ENCODE peak calls at places on chromosomes 2 and 18, in five cellular contexts. One of them, this sample, is unnamed.

GRCh38 chr2:28407131-28407975 is 14.7 kb downstream of the FOSL2 start:
- DNase-seq in WTC11: no peak
- DNase-seq in activated CD8-positive, alpha-beta T cell treated with anti-CD3 and anti-CD28 coated beads for 36 hours: no peak
- DNase-seq in uterus: no peak
- DNase-seq in astrocyte of the spinal cord: no peak
- DNase-seq in this sample: no peak

GRCh38 chr2:159185401-159186130 is 100.9 kb downstream of the WDSUB1 start:
- DNase-seq in astrocyte of the spinal cord: peak; percentile 97
- DNase-seq in WTC11: no peak
- DNase-seq in uterus: no peak
- DNase-seq in activated CD8-positive, alpha-beta T cell treated with anti-CD3 and anti-CD28 coated beads for 36 hours: peak; percentile 19
- DNase-seq in this sample: peak; percentile 58

GRCh38 chr2:235244497-235245215 is 249.2 kb upstream of the AGAP1 start:
- DNase-seq in activated CD8-positive, alpha-beta T cell treated with anti-CD3 and anti-CD28 coated beads for 36 hours: no peak
- DNase-seq in WTC11: no peak
- DNase-seq in astrocyte of the spinal cord: peak; percentile 45
- DNase-seq in uterus: no peak
- DNase-seq in this sample: no peak

GRCh38 chr2:168935810-168936581 is 34.9 kb downstream of the G6PC2 start:
- DNase-seq in activated CD8-positive, alpha-beta T cell treated with anti-CD3 and anti-CD28 coated beads for 36 hours: no peak
- DNase-seq in uterus: no peak
- DNase-seq in WTC11: no peak
- DNase-seq in astrocyte of the spinal cord: peak; percentile 35
- DNase-seq in this sample: no peak

GRCh38 chr2:180743412-180743811 is 237.0 kb upstream of the UBE2E3 start:
- DNase-seq in astrocyte of the spinal cord: no peak
- DNase-seq in uterus: no peak
- DNase-seq in activated CD8-positive, alpha-beta T cell treated with anti-CD3 and anti-CD28 coated beads for 36 hours: no peak
- DNase-seq in WTC11: no peak
- DNase-seq in this sample: no peak

GRCh38 chr18:40904295-40904694 is 1050.7 kb upstream of the PIK3C3 start:
- DNase-seq in WTC11: no peak
- DNase-seq in activated CD8-positive, alpha-beta T cell treated with anti-CD3 and anti-CD28 coated beads for 36 hours: no peak
- DNase-seq in uterus: no peak
- DNase-seq in astrocyte of the spinal cord: peak; percentile 28
- DNase-seq in this sample: no peak

GRCh38 chr2:41933585-41934322 is 114.1 kb upstream of the PKDCC start:
- DNase-seq in activated CD8-positive, alpha-beta T cell treated with anti-CD3 and anti-CD28 coated beads for 36 hours: no peak
- DNase-seq in uterus: peak; percentile 69
- DNase-seq in WTC11: no peak
- DNase-seq in astrocyte of the spinal cord: peak; percentile 90
- DNase-seq in this sample: no peak

GRCh38 chr2:10832228-10832936 is 19.8 kb upstream of the PDIA6 start:
- DNase-seq in WTC11: peak; percentile 89
- DNase-seq in astrocyte of the spinal cord: peak; percentile 76
- DNase-seq in activated CD8-positive, alpha-beta T cell treated with anti-CD3 and anti-CD28 coated beads for 36 hours: peak; percentile 89
- DNase-seq in uterus: peak; percentile 60
- DNase-seq in this sample: peak; percentile 93

GRCh38 chr2:144183744-144184143 is 336.2 kb downstream of the ZEB2 start:
- DNase-seq in activated CD8-positive, alpha-beta T cell treated with anti-CD3 and anti-CD28 coated beads for 36 hours: peak; percentile 92
- DNase-seq in astrocyte of the spinal cord: no peak
- DNase-seq in WTC11: no peak
- DNase-seq in uterus: no peak
- DNase-seq in this sample: peak; percentile 25

GRCh38 chr2:170214309-170214902 is 36.5 kb downstream of the MYO3B start:
- DNase-seq in astrocyte of the spinal cord: no peak
- DNase-seq in WTC11: peak; percentile 34
- DNase-seq in uterus: no peak
- DNase-seq in activated CD8-positive, alpha-beta T cell treated with anti-CD3 and anti-CD28 coated beads for 36 hours: no peak
- DNase-seq in this sample: no peak

GRCh38 chr2:102664439-102665042 is 45.2 kb downstream of the SLC9A2 start:
- DNase-seq in WTC11: no peak
- DNase-seq in activated CD8-positive, alpha-beta T cell treated with anti-CD3 and anti-CD28 coated beads for 36 hours: peak; percentile 76
- DNase-seq in uterus: no peak
- DNase-seq in astrocyte of the spinal cord: no peak
- DNase-seq in this sample: peak; percentile 51

GRCh38 chr2:86256982-86257381 is 57.7 kb downstream of the MRPL35 start:
- DNase-seq in uterus: no peak
- DNase-seq in WTC11: no peak
- DNase-seq in activated CD8-positive, alpha-beta T cell treated with anti-CD3 and anti-CD28 coated beads for 36 hours: no peak
- DNase-seq in astrocyte of the spinal cord: no peak
- DNase-seq in this sample: no peak

GRCh38 chr2:128437181-128437520 is 118.5 kb upstream of the HS6ST1 start:
- DNase-seq in uterus: peak; percentile 10
- DNase-seq in astrocyte of the spinal cord: no peak
- DNase-seq in WTC11: no peak
- DNase-seq in activated CD8-positive, alpha-beta T cell treated with anti-CD3 and anti-CD28 coated beads for 36 hours: no peak
- DNase-seq in this sample: no peak

GRCh38 chr2:68809324-68810240 is 61.6 kb downstream of the BMP10 start:
- DNase-seq in uterus: no peak
- DNase-seq in WTC11: no peak
- DNase-seq in astrocyte of the spinal cord: no peak
- DNase-seq in activated CD8-positive, alpha-beta T cell treated with anti-CD3 and anti-CD28 coated beads for 36 hours: no peak
- DNase-seq in this sample: no peak

DNA sequence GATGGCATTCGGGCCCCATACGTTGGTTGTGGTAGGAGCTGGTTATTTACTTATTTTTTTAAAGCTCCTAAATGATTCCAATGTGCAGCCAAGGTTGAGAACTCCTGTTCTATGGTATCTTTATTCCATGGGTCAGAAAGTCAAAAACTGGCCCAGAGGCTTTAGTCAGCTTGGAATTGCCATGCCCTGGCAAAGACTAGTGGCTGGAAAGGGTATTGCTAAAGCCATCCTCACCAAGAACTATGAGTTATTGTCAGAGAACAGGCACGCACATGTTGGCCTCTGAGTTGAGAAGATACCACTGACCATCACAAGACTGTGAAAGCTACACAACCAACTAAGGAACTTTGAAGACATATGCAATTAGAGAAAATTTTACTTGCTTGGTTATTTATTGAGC is 47.9 kb upstream of the ACMSD start:
- DNase-seq in WTC11: no peak
- DNase-seq in activated CD8-positive, alpha-beta T cell treated with anti-CD3 and anti-CD28 coated beads for 36 hours: no peak
- DNase-seq in astrocyte of the spinal cord: no peak
- DNase-seq in uterus: no peak
- DNase-seq in this sample: no peak
- TF ChIP-seq CTCF in WTC11: peak; percentile 35
- TF ChIP-seq CTCF in activated CD8-positive, alpha-beta T cell treated with anti-CD3 and anti-CD28 coated beads for 36 hours: peak; percentile 7
- TF ChIP-seq CTCF in astrocyte of the spinal cord: no peak
- TF ChIP-seq CTCF in uterus: no peak
- TF ChIP-seq CTCF in this sample: no peak

GRCh38 chr2:239756392-239757153 is 268.6 kb downstream of the NDUFA10 start:
- DNase-seq in astrocyte of the spinal cord: peak; percentile 5
- DNase-seq in uterus: no peak
- DNase-seq in activated CD8-positive, alpha-beta T cell treated with anti-CD3 and anti-CD28 coated beads for 36 hours: peak; percentile 27
- DNase-seq in WTC11: no peak
- DNase-seq in this sample: no peak
- TF ChIP-seq CTCF in astrocyte of the spinal cord: no peak
- TF ChIP-seq CTCF in uterus: no peak
- TF ChIP-seq CTCF in activated CD8-positive, alpha-beta T cell treated with anti-CD3 and anti-CD28 coated beads for 36 hours: no peak
- TF ChIP-seq CTCF in WTC11: no peak
- TF ChIP-seq CTCF in this sample: no peak

DNA sequence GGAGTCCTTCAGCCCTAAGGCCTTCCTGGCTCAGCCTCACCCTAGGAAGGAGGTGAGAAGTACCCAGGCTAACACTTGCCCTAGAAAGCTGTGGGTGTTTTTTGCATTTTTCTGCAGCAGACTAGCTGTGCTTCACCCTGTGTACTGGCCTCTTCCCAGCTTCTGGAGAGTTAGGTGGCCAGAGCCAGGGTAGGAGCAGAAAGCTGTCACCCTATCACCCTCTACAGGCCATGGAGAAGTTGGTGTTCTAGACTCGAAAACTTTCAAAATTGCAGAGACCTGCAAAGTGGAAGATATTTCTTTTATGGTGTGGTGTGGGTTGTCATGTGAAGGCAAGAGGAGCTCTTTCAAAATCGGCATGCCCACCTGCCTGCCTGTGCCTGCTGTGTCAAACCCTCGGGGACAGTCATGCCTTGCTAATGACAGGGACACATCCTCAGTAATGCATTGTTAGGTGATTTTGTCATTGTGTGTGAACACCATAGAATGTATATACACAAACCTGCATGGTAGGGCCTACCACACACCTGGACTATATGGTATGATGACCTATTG is 29.8 kb downstream of the EHD3 start:
- DNase-seq in activated CD8-positive, alpha-beta T cell treated with anti-CD3 and anti-CD28 coated beads for 36 hours: no peak
- DNase-seq in astrocyte of the spinal cord: no peak
- DNase-seq in uterus: no peak
- DNase-seq in WTC11: no peak
- DNase-seq in this sample: no peak
- TF ChIP-seq CTCF in activated CD8-positive, alpha-beta T cell treated with anti-CD3 and anti-CD28 coated beads for 36 hours: no peak
- TF ChIP-seq CTCF in astrocyte of the spinal cord: no peak
- TF ChIP-seq CTCF in uterus: no peak
- TF ChIP-seq CTCF in WTC11: no peak
- TF ChIP-seq CTCF in this sample: no peak

GRCh38 chr2:15957881-15958713 is 17.7 kb downstream of the MYCN start:
- DNase-seq in WTC11: no peak
- DNase-seq in activated CD8-positive, alpha-beta T cell treated with anti-CD3 and anti-CD28 coated beads for 36 hours: no peak
- DNase-seq in astrocyte of the spinal cord: no peak
- DNase-seq in uterus: no peak
- DNase-seq in this sample: no peak
- TF ChIP-seq CTCF in WTC11: no peak
- TF ChIP-seq CTCF in activated CD8-positive, alpha-beta T cell treated with anti-CD3 and anti-CD28 coated beads for 36 hours: no peak
- TF ChIP-seq CTCF in astrocyte of the spinal cord: no peak
- TF ChIP-seq CTCF in uterus: no peak
- TF ChIP-seq CTCF in this sample: no peak

GRCh38 chr2:111626037-111626861 is 257.7 kb downstream of the ANAPC1 start:
- DNase-seq in WTC11: no peak
- DNase-seq in uterus: no peak
- DNase-seq in astrocyte of the spinal cord: no peak
- DNase-seq in activated CD8-positive, alpha-beta T cell treated with anti-CD3 and anti-CD28 coated beads for 36 hours: peak; percentile 45
- DNase-seq in this sample: no peak
- TF ChIP-seq CTCF in WTC11: no peak
- TF ChIP-seq CTCF in uterus: no peak
- TF ChIP-seq CTCF in astrocyte of the spinal cord: no peak
- TF ChIP-seq CTCF in activated CD8-positive, alpha-beta T cell treated with anti-CD3 and anti-CD28 coated beads for 36 hours: no peak
- TF ChIP-seq CTCF in this sample: no peak

DNA sequence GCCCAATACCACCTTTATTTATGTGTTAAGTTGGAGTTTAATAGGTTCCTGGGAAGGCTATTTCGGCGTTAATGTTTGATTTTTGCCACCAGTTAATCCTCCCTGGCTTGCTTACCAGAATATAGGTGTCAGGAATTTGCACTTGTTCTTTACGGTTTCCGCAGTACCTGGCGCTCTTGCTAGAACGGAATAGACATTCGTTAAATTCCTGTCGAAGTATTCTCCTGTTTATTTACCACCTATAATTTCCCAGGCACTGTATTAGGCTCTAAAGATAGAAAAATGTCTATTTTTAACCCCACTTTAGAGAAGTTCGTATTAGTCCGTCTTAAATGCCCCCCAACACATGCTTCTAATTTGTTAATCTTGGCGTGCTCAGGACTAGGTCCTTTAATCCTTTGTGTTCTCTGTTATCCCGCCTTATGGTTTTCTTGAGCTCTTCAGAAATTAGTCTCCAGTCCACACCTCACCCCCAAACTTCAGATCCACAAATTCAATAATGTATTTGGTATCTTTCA is 575 bp downstream of the CCDC150 start:
- DNase-seq in WTC11: no peak
- DNase-seq in uterus: no peak
- DNase-seq in astrocyte of the spinal cord: no peak
- DNase-seq in activated CD8-positive, alpha-beta T cell treated with anti-CD3 and anti-CD28 coated beads for 36 hours: no peak
- DNase-seq in this sample: no peak
- TF ChIP-seq CTCF in WTC11: no peak
- TF ChIP-seq CTCF in uterus: no peak
- TF ChIP-seq CTCF in astrocyte of the spinal cord: no peak
- TF ChIP-seq CTCF in activated CD8-positive, alpha-beta T cell treated with anti-CD3 and anti-CD28 coated beads for 36 hours: no peak
- TF ChIP-seq CTCF in this sample: no peak